ENCODE peak calls at places on chromosomes 3 and 15, in four cellular contexts. M is mesenchymal stem cell, Y is IMR-90, X is mesendoderm. S is an unnamed sample.

GRCh38 chr15:36221992-36222391 is 357.4 kb upstream of the CDIN1 start:
- DNase-seq in Y (no peak), M (no peak), X (peak; percentile 25), S (no peak)

GRCh38 chr15:63348392-63348791 is 33.3 kb downstream of the CA12 start:
- DNase-seq in X (no peak), Y (peak; percentile 63), M (peak; percentile 41), S (no peak)

GRCh38 chr3:128167973-128168674 is 14.8 kb downstream of the EEFSEC start:
- DNase-seq in M (no peak), Y (no peak), X (no peak), S (no peak)

GRCh38 chr3:99317196-99317595 is 321.2 kb upstream of the COL8A1 start:
- DNase-seq in X (no peak), Y (no peak), M (no peak), S (no peak)

GRCh38 chr15:31342781-31343626 is 16.4 kb downstream of the KLF13 start:
- DNase-seq in X (no peak), M (no peak), Y (no peak), S (peak; percentile 59)

GRCh38 chr3:149808209-149808829 is 4.7 kb upstream of the RNF13 start:
- DNase-seq in M (peak; percentile 78), Y (peak; percentile 84), X (peak; percentile 70), S (peak; percentile 59)

GRCh38 chr15:76935620-76936019 is 4.1 kb downstream of the RCN2 start:
- DNase-seq in X (no peak), Y (no peak), M (no peak), S (no peak)

GRCh38 chr3:187807086-187807862 is 62.0 kb upstream of the BCL6 start:
- DNase-seq in X (no peak), M (peak; percentile 68), Y (peak; percentile 84), S (no peak)

GRCh38 chr15:47750030-47750739 is 32.9 kb downstream of the SEMA6D start:
- DNase-seq in M (peak; percentile 89), X (peak; percentile 81), Y (peak; percentile 91), S (no peak)

GRCh38 chr3:160870327-160870726 is 114.3 kb downstream of the PPM1L start:
- DNase-seq in Y (no peak), X (no peak), M (no peak), S (no peak)

GRCh38 chr3:37028329-37028728 is 35.0 kb downstream of the MLH1 start:
- DNase-seq in M (no peak), X (no peak), Y (no peak), S (no peak)

GRCh38 chr3:187456268-187456667 is 88.1 kb downstream of the RTP4 start:
- DNase-seq in M (no peak), Y (no peak), X (no peak), S (no peak)

GRCh38 chr15:43441316-43441715 is 51.6 kb downstream of the TP53BP1 start:
- DNase-seq in X (peak; percentile 69), Y (peak; percentile 50), M (peak; percentile 67), S (no peak)

GRCh38 chr15:35755237-35755802 is 209.4 kb upstream of the DPH6 start:
- DNase-seq in X (no peak), Y (no peak), M (peak; percentile 13), S (no peak)

GRCh38 chr3:184380210-184380626 is 364 bp downstream of the CHRD start:
- DNase-seq in Y (no peak), M (peak; percentile 54), X (peak; percentile 67), S (peak; percentile 71)

GRCh38 chr3:111903067-111903511 is 44.0 kb downstream of the PHLDB2 start:
- DNase-seq in X (peak; percentile 90), Y (peak; percentile 84), M (peak; percentile 65), S (no peak)

GRCh38 chr15:62958528-62958927 is 84.0 kb upstream of the TPM1 start:
- DNase-seq in X (no peak), M (no peak), Y (no peak), S (no peak)

GRCh38 chr3:46280105-46280797 is 38.0 kb downstream of the CCR3 start:
- DNase-seq in Y (peak; percentile 30), X (no peak), M (peak; percentile 9), S (no peak)

GRCh38 chr3:20511863-20512262 is 325.9 kb upstream of the SGO1 start:
- DNase-seq in X (peak; percentile 91), M (peak; percentile 49), Y (peak; percentile 58), S (peak; percentile 59)

GRCh38 chr3:174365796-174366195 is 493.3 kb upstream of the NAALADL2 start:
- DNase-seq in Y (no peak), X (no peak), M (no peak), S (no peak)

GRCh38 chr15:61564785-61565184 is 335.7 kb upstream of the RORA start:
- DNase-seq in M (no peak), X (no peak), Y (no peak), S (no peak)

GRCh38 chr3:111616417-111617105 is 21.4 kb upstream of the ZBED2 start:
- DNase-seq in Y (peak; percentile 18), M (no peak), X (no peak), S (no peak)

GRCh38 chr3:9778102-9778501 is 8.4 kb upstream of the CAMK1 start:
- DNase-seq in X (no peak), Y (peak; percentile 82), M (no peak), S (no peak)

GRCh38 chr3:46017720-46018119 is 9.6 kb downstream of the XCR1 start:
- DNase-seq in X (no peak), M (peak; percentile 60), Y (no peak), S (no peak)

GRCh38 chr15:82810863-82811421 is 1.5 kb downstream of the WHAMM start:
- DNase-seq in Y (no peak), X (no peak), M (peak; percentile 20), S (no peak)

GRCh38 chr3:123028233-123028828 is 768 bp upstream of the SEMA5B start:
- DNase-seq in X (peak; percentile 94), M (peak; percentile 87), Y (peak; percentile 72), S (peak; percentile 60)

GRCh38 chr15:38163651-38164050 is 89.0 kb upstream of the SPRED1 start:
- DNase-seq in M (no peak), X (no peak), Y (no peak), S (no peak)

GRCh38 chr3:76107935-76108570 is 322.7 kb upstream of the ZNF717 start:
- DNase-seq in X (peak; percentile 24), M (peak; percentile 57), Y (peak; percentile 61), S (no peak)

GRCh38 chr3:141045849-141046248 is 5.3 kb upstream of the SPSB4 start:
- DNase-seq in Y (no peak), M (no peak), X (peak; percentile 32), S (no peak)

GRCh38 chr3:169264711-169265110 is 398.8 kb downstream of the MECOM start:
- DNase-seq in X (no peak), Y (peak; percentile 44), M (peak; percentile 52), S (no peak)

GRCh38 chr3:189133768-189134167 is 38.0 kb upstream of the TPRG1 start:
- DNase-seq in X (no peak), Y (no peak), M (no peak), S (no peak)

GRCh38 chr3:86563358-86563970 is 427.5 kb downstream of the VGLL3 start:
- DNase-seq in Y (peak; percentile 47), M (peak; percentile 26), X (peak; percentile 53), S (no peak)

GRCh38 chr3:196639517-196640500 is at the start of gene NRROS:
- DNase-seq in Y (peak; percentile 38), M (peak; percentile 30), X (peak; percentile 84), S (peak; percentile 74)

GRCh38 chr15:52559583-52559982 is 9.2 kb downstream of the ARPP19 start:
- DNase-seq in M (no peak), X (no peak), Y (peak; percentile 89), S (no peak)

GRCh38 chr3:197031315-197032285 is 2.0 kb upstream of the MELTF start:
- DNase-seq in M (peak; percentile 99), X (peak; percentile 94), Y (peak; percentile 100), S (no peak)

DNA sequence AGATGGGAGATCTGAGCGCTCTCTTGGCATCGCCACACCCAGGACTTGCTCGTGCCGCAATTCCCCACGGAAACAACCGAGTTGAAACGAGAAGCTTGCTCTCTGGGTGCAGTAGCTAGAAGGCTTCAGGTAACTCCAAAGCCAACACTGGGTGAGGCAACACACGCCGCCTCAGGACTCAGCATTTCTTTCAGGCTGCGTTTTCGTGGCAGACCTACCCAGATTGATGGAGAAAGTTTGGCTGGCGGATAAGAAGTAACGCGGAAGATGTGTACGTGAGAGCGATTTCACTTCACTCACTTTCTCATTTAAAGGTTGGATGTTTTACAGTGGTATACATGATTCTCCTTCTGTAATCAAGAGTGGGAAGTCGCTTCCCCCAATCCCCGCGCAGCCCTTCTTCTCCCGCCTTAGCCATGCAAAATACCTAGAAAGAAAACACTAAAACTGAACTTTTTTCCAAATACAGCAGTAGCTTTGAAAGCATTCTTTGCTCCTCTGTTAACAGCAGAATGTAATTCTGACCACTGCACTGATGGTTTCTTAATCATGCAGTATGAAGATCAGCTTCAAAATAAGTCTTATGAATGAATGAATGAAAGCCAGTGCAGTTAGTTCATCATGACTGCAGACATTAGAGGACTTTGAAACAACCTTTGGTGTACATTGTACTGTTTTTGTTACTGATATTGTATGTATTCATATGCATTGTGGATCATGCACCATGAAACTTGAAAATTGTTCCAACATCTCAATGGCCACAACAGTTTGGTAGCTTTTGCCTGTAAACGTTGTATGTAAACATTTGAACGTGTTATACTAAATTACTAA is 1.1 kb upstream of the TNIK start:
- DNase-seq in X (peak; percentile 76), M (no peak), Y (peak; percentile 44), S (peak; percentile 60)
- H2BK5ac ChIP-seq in X (no peak overlapping the region), M (peak overlapping the region; percentile 5), Y (peak overlapping the region; percentile 6), S (no peak overlapping the region)

GRCh38 chr3:14253983-14254382 is 75.4 kb downstream of the LSM3 start:
- DNase-seq in X (no peak), Y (no peak), M (no peak), S (no peak)
- H2BK5ac ChIP-seq in X (no peak overlapping the region), Y (no peak overlapping the region), M (no peak overlapping the region), S (no peak overlapping the region)

DNA sequence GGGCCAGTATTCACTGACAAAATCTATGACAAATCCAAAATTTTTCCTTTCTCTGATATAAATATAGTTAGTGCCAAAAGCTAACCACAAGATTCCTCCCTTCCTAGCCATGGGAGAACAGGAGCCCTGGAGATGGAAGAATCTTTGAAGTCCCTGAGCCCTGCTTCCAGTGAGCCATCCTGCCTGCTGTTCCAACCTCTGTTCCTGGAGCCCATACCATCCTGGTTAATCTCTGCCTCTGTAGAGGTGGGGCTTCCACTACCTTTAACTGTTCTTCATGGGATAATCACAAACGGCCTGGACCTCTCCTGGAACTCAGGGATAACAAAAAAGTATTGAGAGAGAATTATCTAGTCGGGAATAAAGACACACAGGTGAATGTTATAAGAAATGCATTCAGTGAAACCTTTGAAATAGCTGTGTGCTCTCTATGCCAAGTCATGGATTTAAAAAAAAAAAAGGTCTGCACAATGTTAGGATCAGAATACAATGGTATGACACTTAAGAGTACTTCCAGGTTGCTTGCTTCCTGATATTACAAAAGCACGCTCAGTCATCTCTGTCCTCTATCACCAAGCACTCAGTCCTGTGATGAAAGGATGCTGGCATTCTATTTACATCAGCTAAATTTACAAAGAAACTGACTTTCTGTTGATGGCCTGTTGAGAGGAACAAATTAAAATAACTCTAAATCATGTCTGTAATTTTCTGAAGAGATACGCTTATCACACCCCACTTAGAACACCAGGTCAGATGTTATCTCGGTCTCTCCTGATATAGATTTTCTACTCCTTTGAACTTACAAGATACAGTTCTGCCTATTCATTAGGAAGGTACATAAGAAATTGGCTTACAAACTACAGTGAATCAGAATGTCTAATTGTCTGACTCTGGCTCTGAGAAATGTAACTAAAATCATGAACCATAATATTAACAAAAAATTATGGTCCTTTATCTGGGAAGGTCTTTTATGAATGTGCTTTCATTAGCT is 235.6 kb downstream of the SUCLG2 start:
- DNase-seq in Y (peak; percentile 17), X (no peak), M (no peak), S (no peak)
- H2BK5ac ChIP-seq in Y (no peak overlapping the region), X (no peak overlapping the region), M (no peak overlapping the region), S (no peak overlapping the region)

GRCh38 chr3:154252759-154253638 is 71.3 kb downstream of the DHX36 start:
- DNase-seq in Y (peak; percentile 84), X (peak; percentile 95), M (peak; percentile 87), S (peak; percentile 90)
- H2BK5ac ChIP-seq in Y (no peak overlapping the region), X (no peak overlapping the region), M (no peak overlapping the region), S (no peak overlapping the region)

GRCh38 chr3:193330500-193331204 is 47.9 kb downstream of the ATP13A5 start:
- DNase-seq in M (no peak), X (no peak), Y (no peak), S (no peak)
- H2BK5ac ChIP-seq in M (no peak overlapping the region), X (no peak overlapping the region), Y (no peak overlapping the region), S (no peak overlapping the region)

S was measured in H9.